ENCODE peak calls at places on chromosomes 5 and 9, in ten cellular contexts. B is GM12865; J is activated naive CD4-positive, alpha-beta T cell; C is astrocyte of the spinal cord; D is endothelial cell; L is GM03348; W is NCI-H524 treated with DMSO at 0.1 percent for 48 hours; V is memory B cell; E is body of pancreas; P is C1 segment of cervical spinal cord. T is an unnamed sample.

GRCh38 chr5:116911074-116911473 is 336.5 kb upstream of the SEMA6A start:
- DNase-seq in B (no peak), E (no peak), W (no peak), V (no peak), L (no peak), C (no peak), P (no peak), D (no peak), J (no peak), T (no peak)

GRCh38 chr9:2597483-2597882 is 24.1 kb upstream of the VLDLR start:
- DNase-seq in L (no peak), C (no peak), V (no peak), B (no peak), E (no peak), J (no peak), D (no peak), W (peak; percentile 51), P (no peak), T (no peak)

GRCh38 chr5:181215997-181216982 is 6.8 kb upstream of the TRIM41 start:
- DNase-seq in P (no peak), L (no peak), C (peak; percentile 38), J (no peak), W (no peak), D (no peak), B (no peak), V (no peak), E (no peak), T (no peak)

GRCh38 chr5:157855404-157855994 is 3.4 kb downstream of the CLINT1 start:
- DNase-seq in P (no peak), E (peak; percentile 58), L (peak; percentile 79), V (no peak), J (no peak), D (peak; percentile 56), C (peak; percentile 50), B (peak; percentile 47), W (no peak), T (no peak)

GRCh38 chr9:93813687-93814560 is 141.2 kb downstream of the BARX1 start:
- DNase-seq in D (no peak), E (no peak), L (peak; percentile 2), P (no peak), C (no peak), W (peak; percentile 95), V (no peak), J (no peak), B (no peak), T (no peak)

GRCh38 chr5:178318893-178319292 is 86.3 kb upstream of the PHYKPL start:
- DNase-seq in J (no peak), W (no peak), P (no peak), L (no peak), C (no peak), B (no peak), D (no peak), E (no peak), V (no peak), T (no peak)

GRCh38 chr5:123809594-123810172 is 297.7 kb downstream of the CSNK1G3 start:
- DNase-seq in J (no peak), W (peak; percentile 46), P (no peak), C (no peak), E (peak; percentile 26), D (no peak), L (no peak), B (no peak), V (no peak), T (no peak)

GRCh38 chr5:80057121-80057520 is 22.0 kb downstream of the THBS4 start:
- DNase-seq in V (no peak), C (no peak), D (no peak), L (no peak), B (no peak), E (no peak), W (no peak), J (no peak), P (no peak), T (no peak)

GRCh38 chr9:127384901-127385300 is 12.1 kb upstream of the SLC2A8 start:
- DNase-seq in E (no peak), J (no peak), W (no peak), V (no peak), P (no peak), C (no peak), D (no peak), L (no peak), B (no peak), T (no peak)

GRCh38 chr9:133199648-133200321 is 9.3 kb downstream of the OBP2B start:
- DNase-seq in B (peak; percentile 11), L (no peak), D (no peak), J (no peak), W (no peak), E (peak; percentile 34), V (no peak), C (no peak), P (no peak), T (no peak)

GRCh38 chr5:57855831-57856230 is 373.2 kb upstream of the ACTBL2 start:
- DNase-seq in L (no peak), J (no peak), W (no peak), D (no peak), C (no peak), V (no peak), B (no peak), E (no peak), P (no peak), T (no peak)

GRCh38 chr5:61200582-61201155 is 38.4 kb upstream of the SMIM15 start:
- DNase-seq in D (no peak), C (no peak), B (peak; percentile 77), W (no peak), V (no peak), J (no peak), E (no peak), L (no peak), P (no peak), T (no peak)

GRCh38 chr5:124301850-124302249 is 444.6 kb downstream of the ZNF608 start:
- DNase-seq in W (no peak), L (no peak), C (peak; percentile 45), E (no peak), B (no peak), J (no peak), P (no peak), D (no peak), V (no peak), T (no peak)

GRCh38 chr9:71587576-71588362 is 180.5 kb downstream of the CEMIP2 start:
- DNase-seq in B (no peak), L (peak; percentile 23), D (no peak), P (no peak), J (no peak), C (no peak), W (no peak), V (no peak), E (no peak), T (no peak)

GRCh38 chr5:91221917-91222316 is 161.2 kb downstream of the ARRDC3 start:
- DNase-seq in C (no peak), W (no peak), V (no peak), E (no peak), P (no peak), J (no peak), L (no peak), B (no peak), D (no peak), T (no peak)

GRCh38 chr5:36457511-36458260 is 148.7 kb upstream of the SLC1A3 start:
- DNase-seq in V (no peak), E (no peak), B (no peak), J (no peak), W (no peak), D (no peak), P (no peak), C (peak; percentile 52), L (peak; percentile 81), T (no peak)

GRCh38 chr9:125679597-125680189 is 27.3 kb downstream of the MAPKAP1 start:
- DNase-seq in L (no peak), D (no peak), E (no peak), W (no peak), P (no peak), J (no peak), B (peak; percentile 22), V (no peak), C (no peak), T (no peak)

GRCh38 chr5:140627972-140628371 is 5.0 kb downstream of the CD14 start:
- DNase-seq in C (no peak), D (no peak), P (no peak), L (no peak), B (no peak), V (no peak), J (no peak), W (no peak), E (no peak), T (no peak)

GRCh38 chr9:82924243-82924605 is 138.7 kb downstream of the RASEF start:
- DNase-seq in W (no peak), P (no peak), E (no peak), L (no peak), J (no peak), V (no peak), B (no peak), C (no peak), D (no peak), T (no peak)

GRCh38 chr5:122156724-122157325 is 27.5 kb downstream of the ZNF474 start:
- DNase-seq in E (no peak), D (peak; percentile 10), P (no peak), C (peak; percentile 77), B (peak; percentile 9), L (peak; percentile 55), V (no peak), J (no peak), W (peak; percentile 41), T (no peak)

GRCh38 chr5:8845316-8845715 is 700.6 kb downstream of the SEMA5A start:
- DNase-seq in J (no peak), W (no peak), V (no peak), B (no peak), E (no peak), P (no peak), C (peak; percentile 28), L (peak; percentile 37), D (no peak), T (no peak)

GRCh38 chr9:83271665-83272071 is 208.7 kb upstream of the RASEF start:
- DNase-seq in V (no peak), W (no peak), J (no peak), E (no peak), B (no peak), D (no peak), P (no peak), L (no peak), C (no peak), T (no peak)

GRCh38 chr9:93968451-93969327 is 13.5 kb upstream of the BARX1 start:
- DNase-seq in J (no peak), E (no peak), B (no peak), P (no peak), D (no peak), V (no peak), W (no peak), L (peak; percentile 7), C (peak; percentile 36), T (no peak)

GRCh38 chr9:16985559-16986348 is 115.3 kb upstream of the BNC2 start:
- DNase-seq in W (no peak), B (no peak), C (peak; percentile 85), E (no peak), D (no peak), V (no peak), P (peak; percentile 16), J (no peak), L (peak; percentile 70), T (no peak)

GRCh38 chr9:131361202-131361833 is 32.6 kb upstream of the PRRC2B start:
- DNase-seq in P (no peak), L (no peak), V (no peak), B (no peak), J (peak; percentile 6), E (peak; percentile 60), D (no peak), W (no peak), C (peak; percentile 13), T (no peak)

GRCh38 chr5:2996248-2996647 is 244.8 kb upstream of the IRX2 start:
- DNase-seq in L (no peak), D (no peak), W (no peak), V (no peak), E (no peak), B (no peak), P (no peak), J (no peak), C (no peak), T (no peak)

GRCh38 chr9:75085640-75086039 is 2.3 kb downstream of the NMRK1 start:
- DNase-seq in V (no peak), J (no peak), W (no peak), E (no peak), P (no peak), B (no peak), C (no peak), L (no peak), D (no peak), T (no peak)

GRCh38 chr9:74120061-74120460 is 377.1 kb upstream of the RORB start:
- DNase-seq in L (no peak), P (no peak), V (no peak), W (no peak), D (no peak), B (no peak), E (no peak), J (no peak), C (no peak), T (no peak)